ENCODE peak calls at places on chromosomes 11 and 22, in four cellular contexts. X, N, Z and E are unnamed samples.

GRCh38 chr22:50563410-50564160 is 866 bp upstream of the SYCE3 start:
- DNase-seq in X (no peak), N (no peak), Z (peak), E (no peak)

GRCh38 chr11:109914809-109915653 is 178.2 kb upstream of the ZC3H12C start:
- DNase-seq in X (peak), N (no peak), Z (peak), E (peak)

GRCh38 chr22:36351921-36352774 is 35.6 kb downstream of the MYH9 start:
- DNase-seq in X (peak), N (peak), Z (no peak), E (peak)

GRCh38 chr11:19345519-19345847 is 104.7 kb upstream of the E2F8 start:
- DNase-seq in X (no peak), N (no peak), Z (peak), E (no peak)

GRCh38 chr11:3859373-3859881 is 4.0 kb downstream of the STIM1 start:
- DNase-seq in X (no peak), N (no peak), Z (no peak), E (no peak)

GRCh38 chr22:37662039-37662438 is 3.5 kb downstream of the PDXP start:
- DNase-seq in X (no peak), N (no peak), Z (no peak), E (no peak)

GRCh38 chr11:18696638-18697225 is 1.8 kb upstream of the TMEM86A start:
- DNase-seq in X (no peak), N (no peak), Z (peak), E (peak)

GRCh38 chr11:6531267-6531752 is 34.2 kb downstream of the DNHD1 start:
- DNase-seq in X (peak), N (peak), Z (peak), E (peak)

GRCh38 chr11:117316197-117316961 is at the start of gene BACE1:
- DNase-seq in X (peak), N (peak), Z (peak), E (peak)

GRCh38 chr22:42194104-42194851 is 63.7 kb upstream of the CYP2D6 start:
- DNase-seq in X (no peak), N (no peak), Z (no peak), E (no peak)

GRCh38 chr22:29700949-29701927 is 18.6 kb upstream of the CABP7 start:
- DNase-seq in X (peak), N (peak), Z (peak), E (no peak)

GRCh38 chr11:126533560-126533959 is 178.1 kb downstream of the ST3GAL4 start:
- DNase-seq in X (no peak), N (no peak), Z (no peak), E (no peak)

GRCh38 chr11:100581318-100581717 is 105.8 kb upstream of the ARHGAP42 start:
- DNase-seq in X (no peak), N (no peak), Z (no peak), E (no peak)

GRCh38 chr11:99781074-99781473 is 760.3 kb downstream of the CNTN5 start:
- DNase-seq in X (no peak), N (no peak), Z (no peak), E (no peak)

GRCh38 chr11:9906043-9906791 is 242.3 kb downstream of the SWAP70 start:
- DNase-seq in X (peak), N (peak), Z (peak), E (peak)

GRCh38 chr22:24834845-24835570 is 29.0 kb downstream of the SGSM1 start:
- DNase-seq in X (no peak), N (peak), Z (peak), E (peak)

GRCh38 chr11:46461461-46461927 is 69.9 kb upstream of the CHRM4 start:
- DNase-seq in X (no peak), N (no peak), Z (no peak), E (no peak)

GRCh38 chr11:61954106-61955030 is 4.2 kb downstream of the BEST1 start:
- DNase-seq in X (no peak), N (peak), Z (peak), E (no peak)

GRCh38 chr11:61956191-61957027 is 6.3 kb downstream of the BEST1 start:
- DNase-seq in X (no peak), N (no peak), Z (no peak), E (no peak)

GRCh38 chr11:61957028-61957770 is 7.0 kb downstream of the BEST1 start:
- DNase-seq in X (no peak), N (no peak), Z (no peak), E (no peak)

GRCh38 chr11:61955031-61955415 is 4.9 kb downstream of the BEST1 start:
- DNase-seq in X (no peak), N (peak), Z (peak), E (peak)

GRCh38 chr11:61955416-61956135 is 5.4 kb downstream of the BEST1 start:
- DNase-seq in X (no peak), N (peak), Z (peak), E (no peak)
- TF ChIP-seq EZH2 in X (no peak), N (no peak), Z (no peak), E (no peak)

GRCh38 chr11:13011366-13012036 is 2.4 kb downstream of the RASSF10 start:
- DNase-seq in X (no peak), N (no peak), Z (no peak), E (peak)
- TF ChIP-seq EZH2 in X (no peak), N (no peak), Z (peak), E (no peak)

DNA sequence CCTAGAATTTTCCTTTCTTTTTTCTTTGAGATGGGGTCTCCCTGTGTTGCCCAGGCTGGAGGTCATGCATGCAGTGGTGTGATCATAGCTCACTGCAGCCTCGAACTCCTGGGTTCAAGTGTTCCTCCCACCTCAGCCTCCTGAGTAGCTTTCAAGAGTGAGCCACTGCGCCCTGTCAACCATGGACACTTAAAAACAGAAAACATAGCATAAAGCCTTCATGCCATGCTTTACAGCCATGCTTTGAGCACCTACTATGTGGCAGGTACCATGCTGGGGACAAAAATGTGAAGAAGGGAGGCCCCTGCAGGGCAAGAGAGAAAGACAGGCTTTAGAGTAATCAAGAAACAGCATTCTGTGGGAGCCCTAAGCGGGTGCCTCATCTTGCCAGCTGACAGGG is 13.7 kb upstream of the GNB1L start:
- DNase-seq in X (no peak), N (no peak), Z (no peak), E (no peak)
- TF ChIP-seq EZH2 in X (no peak), N (no peak), Z (no peak), E (no peak)

GRCh38 chr11:115759622-115760527 is 255.7 kb upstream of the CADM1 start:
- DNase-seq in X (no peak), N (peak), Z (peak), E (no peak)
- TF ChIP-seq EZH2 in X (no peak), N (peak), Z (no peak), E (no peak)

GRCh38 chr11:69984457-69985261 is 93.5 kb upstream of the ANO1 start:
- DNase-seq in X (no peak), N (no peak), Z (no peak), E (no peak)
- TF ChIP-seq EZH2 in X (no peak), N (peak), Z (peak), E (no peak)

DNA sequence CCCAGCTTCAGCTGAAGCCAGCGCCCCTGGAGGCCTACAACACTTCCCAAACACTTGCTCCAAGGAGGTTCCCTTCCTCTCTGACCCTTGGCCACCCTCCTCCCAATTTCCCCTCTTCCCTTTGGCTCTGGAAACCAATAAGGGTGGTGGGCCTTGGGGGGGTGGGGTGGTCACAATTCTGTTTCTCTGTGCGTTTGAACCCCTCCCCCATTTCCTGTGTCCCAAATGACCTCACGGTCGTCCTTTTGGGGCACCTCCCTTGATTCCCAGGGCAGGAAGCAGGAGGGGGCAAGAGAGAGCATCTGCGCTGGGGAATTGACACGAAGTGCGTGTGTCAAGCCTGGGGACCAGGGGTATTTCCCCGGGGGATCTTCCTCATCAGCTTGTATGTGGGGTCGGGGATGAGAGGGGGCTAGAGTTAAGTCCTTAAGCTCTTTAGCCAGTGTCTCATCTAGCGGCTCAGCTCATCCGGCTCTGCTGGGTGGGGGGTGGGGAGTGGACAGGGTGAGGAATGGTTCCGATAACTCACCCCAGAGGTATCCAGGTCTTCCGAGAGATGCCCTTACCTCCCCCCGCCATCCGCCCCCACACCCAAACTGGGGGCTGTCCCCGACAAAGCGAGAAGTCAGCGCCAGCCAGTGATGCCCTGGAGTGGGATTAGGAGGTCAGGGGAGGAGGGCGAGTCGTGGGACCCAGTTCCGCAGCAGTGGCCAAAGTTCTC is 629 bp downstream of the ESAM start:
- DNase-seq in X (no peak), N (no peak), Z (no peak), E (no peak)
- TF ChIP-seq EZH2 in X (no peak), N (no peak), Z (peak), E (no peak)